ENCODE peak calls at places on chromosome 2, in eight cellular contexts. U, Z, M, G, X, S, J and A are unnamed samples.

GRCh38 chr2:162824319-162824718 is 14.2 kb downstream of the KCNH7 start:
- DNase-seq in U (no peak), Z (no peak), M (no peak), G (no peak), X (no peak), S (no peak), J (no peak), A (no peak)

GRCh38 chr2:55047677-55048299 is 2.5 kb downstream of the RTN4 start:
- DNase-seq in U (no peak), Z (no peak), M (no peak), G (no peak), X (peak; percentile 40), S (no peak), J (no peak), A (no peak)

GRCh38 chr2:62894966-62895631 is 155.5 kb upstream of the OTX1 start:
- DNase-seq in U (no peak), Z (no peak), M (no peak), G (no peak), X (no peak), S (no peak), J (no peak), A (no peak)

GRCh38 chr2:68732036-68732435 is 2.6 kb upstream of the ARHGAP25 start:
- DNase-seq in U (no peak), Z (no peak), M (no peak), G (no peak), X (no peak), S (no peak), J (peak; percentile 35), A (no peak)

GRCh38 chr2:25305809-25306208 is 35.9 kb downstream of the DNMT3A start:
- DNase-seq in U (peak; percentile 42), Z (no peak), M (no peak), G (no peak), X (peak; percentile 44), S (no peak), J (peak; percentile 41), A (no peak)

GRCh38 chr2:20565623-20566236 is 85.2 kb downstream of the HS1BP3 start:
- DNase-seq in U (no peak), Z (no peak), M (no peak), G (no peak), X (no peak), S (no peak), J (peak; percentile 24), A (peak; percentile 81)

GRCh38 chr2:168717790-168718502 is 84.5 kb upstream of the NOSTRIN start:
- DNase-seq in U (no peak), Z (no peak), M (no peak), G (no peak), X (no peak), S (no peak), J (no peak), A (no peak)

GRCh38 chr2:17644997-17645715 is 104.7 kb downstream of the VSNL1 start:
- DNase-seq in U (no peak), Z (no peak), M (no peak), G (no peak), X (peak; percentile 31), S (no peak), J (no peak), A (no peak)

GRCh38 chr2:72745679-72746368 is 80.0 kb downstream of the EXOC6B start:
- DNase-seq in U (no peak), Z (no peak), M (no peak), G (no peak), X (peak; percentile 86), S (peak; percentile 78), J (no peak), A (no peak)

GRCh38 chr2:38277245-38278119 is 99.6 kb downstream of the ATL2 start:
- DNase-seq in U (no peak), Z (no peak), M (no peak), G (no peak), X (no peak), S (no peak), J (no peak), A (no peak)

GRCh38 chr2:170694316-170694715 is 20.8 kb upstream of the SP5 start:
- DNase-seq in U (no peak), Z (no peak), M (no peak), G (no peak), X (no peak), S (no peak), J (no peak), A (no peak)

GRCh38 chr2:172968061-172968469 is 107.6 kb upstream of the MAP3K20 start:
- DNase-seq in U (no peak), Z (no peak), M (peak; percentile 66), G (no peak), X (peak; percentile 92), S (no peak), J (peak; percentile 91), A (peak; percentile 89)

GRCh38 chr2:148876190-148876588 is 1.2 kb downstream of the KIF5C start:
- DNase-seq in U (peak; percentile 83), Z (peak; percentile 63), M (no peak), G (no peak), X (no peak), S (no peak), J (no peak), A (no peak)